ENCODE peak calls at places on chromosomes 6 and 20, in four cellular contexts. D is progenitor cell of endocrine pancreas, P is fibroblast of pulmonary artery, Y is AG04449. X is an unnamed sample.

GRCh38 chr20:19911810-19912382 is 105.3 kb upstream of the NAA20 start:
- DNase-seq in D (no peak), P (no peak), Y (no peak), X (no peak)

GRCh38 chr6:98998103-98998502 is 50.4 kb upstream of the FBXL4 start:
- DNase-seq in D (no peak), P (no peak), Y (no peak), X (no peak)

GRCh38 chr6:155946860-155947259 is 491.2 kb upstream of the NOX3 start:
- DNase-seq in D (no peak), P (no peak), Y (no peak), X (no peak)

GRCh38 chr6:31626952-31627351 is 6.4 kb downstream of the PRRC2A start:
- DNase-seq in D (no peak), P (no peak), Y (no peak), X (no peak)

GRCh38 chr6:122482750-122483080 is 11.1 kb upstream of the SERINC1 start:
- DNase-seq in D (no peak), P (no peak), Y (no peak), X (no peak)

GRCh38 chr6:129252377-129253071 is 369.6 kb downstream of the LAMA2 start:
- DNase-seq in D (no peak), P (no peak), Y (no peak), X (no peak)

GRCh38 chr20:51275181-51275580 is 252.3 kb upstream of the KCNG1 start:
- DNase-seq in D (no peak), P (no peak), Y (no peak), X (no peak)

GRCh38 chr6:150813319-150813992 is 52.0 kb upstream of the MTHFD1L start:
- DNase-seq in D (no peak), P (peak), Y (no peak), X (no peak)

GRCh38 chr6:147166360-147166944 is 37.8 kb upstream of the STXBP5 start:
- DNase-seq in D (no peak), P (peak), Y (no peak), X (no peak)

GRCh38 chr6:35203680-35204079 is 10.1 kb upstream of the SCUBE3 start:
- DNase-seq in D (no peak), P (no peak), Y (no peak), X (no peak)

GRCh38 chr6:148980234-148980633 is 233.4 kb downstream of the UST start:
- DNase-seq in D (no peak), P (peak), Y (no peak), X (no peak)

GRCh38 chr6:137218473-137218916 is 690 bp downstream of the IFNGR1 start:
- DNase-seq in D (no peak), P (peak), Y (no peak), X (no peak)

GRCh38 chr6:1216488-1216974 is 95.4 kb upstream of the FOXQ1 start:
- DNase-seq in D (no peak), P (no peak), Y (no peak), X (no peak)

GRCh38 chr6:150744522-150745260 is 120.8 kb upstream of the MTHFD1L start:
- DNase-seq in D (no peak), P (no peak), Y (no peak), X (no peak)

GRCh38 chr20:35339007-35339406 is 46.8 kb upstream of the FAM83C start:
- DNase-seq in D (no peak), P (peak), Y (peak), X (peak)

GRCh38 chr6:166757226-166758135 is 130.4 kb upstream of the RPS6KA2 start:
- DNase-seq in D (no peak), P (peak), Y (no peak), X (no peak)

GRCh38 chr20:48791014-48791413 is 36.8 kb downstream of the PREX1 start:
- DNase-seq in D (no peak), P (no peak), Y (no peak), X (no peak)

GRCh38 chr6:89351632-89352328 is 742 bp downstream of the UBE2J1 start:
- DNase-seq in D (no peak), P (no peak), Y (no peak), X (no peak)

GRCh38 chr6:36976931-36977330 is 9.1 kb downstream of the MTCH1 start:
- DNase-seq in D (no peak), P (no peak), Y (no peak), X (no peak)

GRCh38 chr20:63253438-63254236 is 626 bp downstream of the NKAIN4 start:
- DNase-seq in D (no peak), P (no peak), Y (no peak), X (no peak)

GRCh38 chr20:59441306-59441705 is 140.9 kb downstream of the EDN3 start:
- DNase-seq in D (no peak), P (no peak), Y (no peak), X (no peak)

GRCh38 chr20:59438201-59438600 is 137.8 kb downstream of the EDN3 start:
- DNase-seq in D (no peak), P (no peak), Y (no peak), X (no peak)

GRCh38 chr20:59437601-59438031 is 137.2 kb downstream of the EDN3 start:
- DNase-seq in D (no peak), P (no peak), Y (no peak), X (no peak)

GRCh38 chr20:59441860-59442810 is 141.7 kb downstream of the EDN3 start:
- DNase-seq in D (no peak), P (no peak), Y (no peak), X (no peak)

DNA sequence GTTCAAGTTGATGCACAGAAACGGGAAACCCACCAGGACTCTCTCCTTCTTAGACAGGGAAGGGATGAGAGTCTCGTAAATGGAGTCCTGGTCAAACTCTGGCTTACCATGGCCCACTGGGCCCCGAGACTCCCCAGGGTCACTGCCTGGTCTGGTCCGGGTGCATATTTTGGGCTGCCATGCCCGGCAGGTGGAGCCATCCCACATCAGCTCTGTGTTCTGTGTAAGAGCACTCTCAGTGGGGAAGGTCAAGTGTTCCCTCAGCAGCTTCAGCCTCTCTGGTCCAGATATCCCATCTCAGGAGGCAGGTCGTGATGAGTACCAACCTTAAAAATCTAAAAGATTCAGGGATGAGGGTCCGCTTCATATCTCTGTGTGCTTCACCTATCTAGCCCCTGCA is 138.8 kb downstream of the EDN3 start:
- DNase-seq in D (no peak), P (no peak), Y (no peak), X (no peak)
- TF ChIP-seq CTCF in D (no peak), P (no peak), Y (no peak), X (no peak)

DNA sequence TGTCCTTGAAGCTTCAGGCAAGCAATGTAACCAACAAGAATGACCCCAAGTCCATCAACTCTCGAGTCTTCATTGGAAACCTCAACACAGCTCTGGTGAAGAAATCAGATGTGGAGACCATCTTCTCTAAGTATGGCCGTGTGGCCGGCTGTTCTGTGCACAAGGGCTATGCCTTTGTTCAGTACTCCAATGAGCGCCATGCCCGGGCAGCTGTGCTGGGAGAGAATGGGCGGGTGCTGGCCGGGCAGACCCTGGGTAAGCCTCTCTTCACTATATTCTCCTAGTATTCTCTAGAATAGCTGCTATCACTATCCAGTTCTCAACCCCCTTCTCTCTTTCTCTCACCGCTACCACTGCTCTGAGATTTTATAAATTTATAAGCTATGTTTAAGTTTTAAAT is 40.0 kb downstream of the EIF2S2 start:
- DNase-seq in D (no peak), P (no peak), Y (no peak), X (no peak)
- TF ChIP-seq CTCF in D (no peak), P (no peak), Y (no peak), X (no peak)

DNA sequence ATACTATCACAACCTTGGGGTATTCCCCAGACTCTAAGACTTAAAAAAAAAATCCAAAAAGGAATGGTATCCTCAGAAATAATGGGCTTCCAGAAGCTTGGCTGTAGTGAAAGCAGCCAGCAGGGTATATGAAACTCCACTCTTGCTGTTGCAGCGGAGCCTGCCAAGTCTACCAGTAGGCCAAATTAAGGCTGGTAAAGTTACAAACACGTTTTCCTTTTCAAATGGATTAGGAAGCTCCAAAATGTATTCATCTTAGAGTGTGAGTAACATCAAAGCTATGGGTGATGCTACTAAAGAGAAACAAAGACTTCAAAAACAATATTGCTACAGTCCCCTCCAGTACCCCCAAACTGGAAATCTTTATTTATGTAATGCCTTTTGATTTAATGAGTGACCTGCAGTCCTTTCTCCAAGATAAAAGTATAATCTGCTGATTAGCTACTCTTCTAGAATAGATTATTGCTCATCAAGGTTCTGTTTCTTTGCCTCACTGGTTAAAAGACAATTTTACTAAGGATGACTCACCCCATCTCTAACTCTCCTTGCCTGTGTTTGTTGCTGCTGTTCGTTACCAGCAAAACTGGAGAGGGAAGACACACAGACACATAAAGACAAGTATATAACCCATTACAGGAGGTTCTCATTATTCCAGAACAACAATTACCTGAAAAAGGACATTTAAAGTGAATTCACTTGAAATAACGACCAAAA is 84.9 kb downstream of the BTBD9 start:
- DNase-seq in D (no peak), P (peak), Y (peak), X (no peak)
- TF ChIP-seq CTCF in D (no peak), P (no peak), Y (no peak), X (no peak)

GRCh38 chr6:143449082-143449481 is 1.4 kb downstream of the ADAT2 start:
- DNase-seq in D (no peak), P (no peak), Y (no peak), X (no peak)

GRCh38 chr6:143449731-143450452 is 603 bp downstream of the ADAT2 start:
- DNase-seq in D (peak), P (peak), Y (no peak), X (no peak)

GRCh38 chr6:143450453-143451362 is at the start of the genes ADAT2 and PEX3:
- DNase-seq in D (peak), P (peak), Y (peak), X (peak)

DNA sequence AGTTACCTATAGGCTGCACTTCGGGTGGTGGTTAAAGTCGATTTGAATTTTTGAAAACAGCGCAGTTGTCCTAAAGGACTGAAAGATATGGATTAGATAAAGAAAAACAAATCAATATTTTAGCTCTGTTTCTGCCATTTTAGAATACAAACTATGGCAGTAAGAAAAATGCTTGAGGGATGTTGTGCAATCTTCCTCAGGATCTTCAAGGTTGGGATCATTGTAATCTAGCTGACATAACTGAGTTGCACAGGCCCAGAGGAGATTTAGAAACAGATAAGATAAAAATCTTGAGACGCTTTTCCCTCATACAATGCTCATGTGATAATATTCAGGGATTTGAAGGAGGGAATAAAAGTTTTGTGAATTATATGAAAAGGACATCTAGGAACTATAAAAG is 926 bp downstream of the PEX3 start:
- DNase-seq in D (no peak), P (no peak), Y (no peak), X (no peak)
- TF ChIP-seq CTCF in D (no peak), P (no peak), Y (no peak), X (no peak)